ENCODE peak calls at places on chromosomes 2 and 18, in six cellular contexts. Z is effector CD4-positive, alpha-beta T cell; E is T-cell; F is suprapubic skin; R is spleen; Q is T47D. G is an unnamed sample.
A peak's percentile ranks its signal among the peaks of the same experiment; 100 is the strongest.

GRCh38 chr2:58006256-58006951 is 40.2 kb upstream of the VRK2 start:
- DNase-seq in F (no peak), E (no peak), R (no peak), Z (no peak), Q (no peak), G (no peak)

GRCh38 chr18:74353169-74353775 is 37.6 kb downstream of the C18orf63 start:
- DNase-seq in Q (peak; percentile 78), Z (peak; percentile 37), F (no peak), R (no peak), E (peak; percentile 56), G (peak; percentile 52)

GRCh38 chr2:133506962-133507361 is 61.3 kb downstream of the NCKAP5 start:
- DNase-seq in F (no peak), Q (peak; percentile 47), Z (no peak), E (no peak), R (no peak), G (no peak)

GRCh38 chr18:35588995-35589394 is 7.5 kb downstream of the GALNT1 start:
- DNase-seq in R (no peak), E (peak; percentile 28), Z (peak; percentile 29), F (no peak), Q (no peak), G (no peak)

GRCh38 chr2:48755473-48755872 is at the start of gene LHCGR:
- DNase-seq in F (no peak), E (no peak), Q (no peak), Z (no peak), R (peak; percentile 74), G (no peak)

GRCh38 chr2:54657664-54658083 is 65.8 kb upstream of the EML6 start:
- DNase-seq in Q (peak; percentile 69), F (no peak), E (peak; percentile 26), R (peak; percentile 80), Z (no peak), G (peak; percentile 67)

GRCh38 chr2:228417966-228418365 is 236.5 kb upstream of the SPHKAP start:
- DNase-seq in F (no peak), E (no peak), R (no peak), Z (no peak), Q (no peak), G (no peak)

GRCh38 chr2:232328038-232328435 is 50.5 kb upstream of the ALPP start:
- DNase-seq in F (no peak), R (peak; percentile 62), Z (no peak), E (no peak), Q (peak; percentile 29), G (no peak)

GRCh38 chr2:27638023-27638637 is 9.3 kb downstream of the GPN1 start:
- DNase-seq in F (no peak), E (no peak), Q (no peak), R (no peak), Z (no peak), G (no peak)

GRCh38 chr2:85732467-85733120 is 21.2 kb upstream of the ATOH8 start:
- DNase-seq in F (peak; percentile 66), Z (no peak), R (no peak), Q (no peak), E (no peak), G (no peak)

GRCh38 chr2:118841828-118842461 is 5.5 kb downstream of the EN1 start:
- DNase-seq in Q (no peak), E (no peak), F (no peak), R (peak; percentile 63), Z (no peak), G (no peak)

GRCh38 chr2:53593891-53594585 is 173.6 kb upstream of the CHAC2 start:
- DNase-seq in Z (no peak), Q (no peak), F (no peak), R (no peak), E (no peak), G (no peak)

GRCh38 chr2:149826471-149827125 is 239.0 kb upstream of the MMADHC start:
- DNase-seq in R (no peak), Z (no peak), F (no peak), E (no peak), Q (no peak), G (no peak)

GRCh38 chr2:216012133-216012829 is 1.1 kb downstream of the MREG start:
- DNase-seq in Z (no peak), F (no peak), Q (peak; percentile 80), E (no peak), R (no peak), G (no peak)

GRCh38 chr18:35478520-35479435 is 19.0 kb downstream of the INO80C start:
- DNase-seq in R (no peak), Z (no peak), F (no peak), Q (peak; percentile 57), E (no peak), G (no peak)

GRCh38 chr2:242085941-242086621 is 216.6 kb downstream of the RTP5 start:
- DNase-seq in F (peak; percentile 69), Q (no peak), R (peak; percentile 83), Z (no peak), E (no peak), G (no peak)

GRCh38 chr2:177906041-177906718 is 166.4 kb downstream of the PDE11A start:
- DNase-seq in E (peak; percentile 41), Z (peak; percentile 16), R (peak; percentile 75), Q (peak; percentile 75), F (peak; percentile 66), G (peak; percentile 40)

GRCh38 chr2:96823203-96823602 is 7.1 kb downstream of the CNNM3 start:
- DNase-seq in R (peak; percentile 46), Z (no peak), Q (no peak), F (no peak), E (no peak), G (no peak)

GRCh38 chr2:101697794-101698418 is 399 bp downstream of the MAP4K4 start:
- DNase-seq in E (peak; percentile 22), Z (no peak), R (peak; percentile 86), F (no peak), Q (no peak), G (peak; percentile 23)

GRCh38 chr2:66171530-66171929 is 263.4 kb upstream of the MEIS1 start:
- DNase-seq in R (no peak), E (no peak), F (no peak), Q (no peak), Z (no peak), G (no peak)

GRCh38 chr2:72083751-72084583 is 63.7 kb downstream of the CYP26B1 start:
- DNase-seq in R (no peak), F (no peak), E (no peak), Z (no peak), Q (no peak), G (no peak)

GRCh38 chr2:217890445-217890844 is 112.3 kb downstream of the TNS1 start:
- DNase-seq in R (no peak), Q (no peak), F (no peak), E (no peak), Z (no peak), G (peak; percentile 82)

GRCh38 chr2:241733391-241734207 is 831 bp upstream of the D2HGDH start:
- DNase-seq in E (no peak), R (peak; percentile 81), Q (peak; percentile 16), Z (no peak), F (no peak), G (no peak)

GRCh38 chr2:142756430-142756829 is 121.0 kb upstream of the KYNU start:
- DNase-seq in F (no peak), Z (no peak), E (no peak), Q (no peak), R (no peak), G (no peak)

GRCh38 chr2:5391361-5391760 is 300.8 kb upstream of the SOX11 start:
- DNase-seq in R (no peak), Q (no peak), Z (no peak), E (no peak), F (no peak), G (no peak)

GRCh38 chr2:108949316-108950299 is 39.4 kb downstream of the EDAR start:
- DNase-seq in Q (no peak), E (no peak), R (no peak), F (peak; percentile 42), Z (no peak), G (no peak)

GRCh38 chr18:78642561-78643398 is 336.8 kb upstream of the SALL3 start:
- DNase-seq in Q (no peak), R (no peak), F (no peak), E (peak; percentile 15), Z (no peak), G (no peak)

G was measured in uterus.